ENCODE peak calls at places on chromosome 21, in ten cellular contexts. T, J, X, P, H, R, C, N, M and W are unnamed samples.

GRCh38 chr21:26719750-26720149 is 125.5 kb downstream of the ADAMTS1 start:
- DNase-seq in M (no peak), R (no peak), X (no peak), T (no peak), H (no peak), C (no peak), J (no peak), N (no peak), P (no peak), W (no peak)

GRCh38 chr21:38323721-38324591 is 67.2 kb downstream of the KCNJ15 start:
- DNase-seq in T (no peak), X (no peak), P (no peak), M (peak), C (no peak), R (peak), H (no peak), N (no peak), J (no peak), W (no peak)

GRCh38 chr21:28374881-28375280 is 617.8 kb downstream of the LTN1 start:
- DNase-seq in M (no peak), T (no peak), P (no peak), C (no peak), X (no peak), J (no peak), N (no peak), R (no peak), H (no peak), W (no peak)

GRCh38 chr21:35508389-35508888 is 459.3 kb upstream of the RUNX1 start:
- DNase-seq in P (no peak), H (no peak), R (peak), T (no peak), J (no peak), N (peak), X (no peak), M (peak), C (no peak), W (peak)

GRCh38 chr21:44288251-44289110 is 2.8 kb downstream of the AIRE start:
- DNase-seq in X (no peak), H (no peak), M (no peak), C (no peak), T (no peak), N (no peak), J (no peak), P (no peak), R (no peak), W (no peak)

GRCh38 chr21:17613242-17613676 is 558 bp upstream of the BTG3 start:
- DNase-seq in J (no peak), T (no peak), R (no peak), P (no peak), N (peak), H (no peak), M (no peak), X (no peak), C (no peak), W (no peak)

GRCh38 chr21:32844653-32845443 is 73.3 kb upstream of the PAXBP1 start:
- DNase-seq in P (no peak), N (peak), C (no peak), X (no peak), H (no peak), J (no peak), T (no peak), R (peak), M (no peak), W (no peak)

GRCh38 chr21:45448810-45449657 is 44.1 kb downstream of the COL18A1 start:
- DNase-seq in C (no peak), M (no peak), R (no peak), J (no peak), T (no peak), H (no peak), N (no peak), X (no peak), P (peak), W (peak)

GRCh38 chr21:34807881-34808568 is 139.2 kb downstream of the CLIC6 start:
- DNase-seq in T (peak), R (peak), J (no peak), H (peak), C (peak), X (peak), M (peak), N (peak), P (peak), W (no peak)

GRCh38 chr21:42666023-42666747 is 12.8 kb downstream of the PDE9A start:
- DNase-seq in P (no peak), H (no peak), N (peak), X (no peak), C (no peak), J (peak), T (no peak), M (no peak), R (no peak), W (no peak)

GRCh38 chr21:15028186-15028585 is 36.6 kb downstream of the NRIP1 start:
- DNase-seq in J (no peak), T (no peak), X (no peak), N (no peak), H (no peak), P (no peak), M (no peak), R (no peak), C (no peak), W (no peak)

GRCh38 chr21:45505416-45506021 is 36.7 kb downstream of the SLC19A1 start:
- DNase-seq in C (no peak), P (peak), T (no peak), J (no peak), H (no peak), M (no peak), N (no peak), R (no peak), X (no peak), W (peak)

GRCh38 chr21:38306833-38307232 is 50.0 kb downstream of the KCNJ15 start:
- DNase-seq in R (peak), X (no peak), T (no peak), J (no peak), N (no peak), M (peak), H (no peak), P (no peak), C (no peak), W (no peak)

GRCh38 chr21:27564684-27565280 is 597.9 kb upstream of the ADAMTS5 start:
- DNase-seq in J (no peak), N (peak), T (no peak), M (peak), X (no peak), P (no peak), C (no peak), H (no peak), R (peak), W (peak)

GRCh38 chr21:45093064-45093532 is 18.7 kb downstream of the ADARB1 start:
- DNase-seq in T (no peak), C (no peak), H (no peak), P (no peak), R (no peak), N (no peak), J (peak), X (no peak), M (no peak), W (no peak)

GRCh38 chr21:17775431-17776126 is 43.6 kb downstream of the C21orf91 start:
- DNase-seq in J (peak), P (peak), R (no peak), H (peak), T (peak), M (no peak), C (peak), X (no peak), N (no peak), W (no peak)

GRCh38 chr21:41508415-41509205 is 652 bp upstream of the TMPRSS2 start:
- DNase-seq in X (no peak), N (no peak), H (no peak), M (no peak), C (no peak), J (no peak), P (no peak), T (no peak), R (no peak), W (no peak)

GRCh38 chr21:31397515-31397926 is 53.5 kb upstream of the TIAM1 start:
- DNase-seq in M (no peak), P (no peak), H (no peak), J (no peak), N (no peak), R (no peak), X (no peak), C (no peak), T (no peak), W (no peak)

GRCh38 chr21:44368711-44369446 is 15.5 kb downstream of the TRPM2 start:
- DNase-seq in C (no peak), T (no peak), J (no peak), N (no peak), R (no peak), X (no peak), H (no peak), P (peak), M (no peak), W (no peak)

GRCh38 chr21:41342035-41342434 is 19.8 kb upstream of the MX2 start:
- DNase-seq in C (no peak), J (no peak), H (no peak), M (no peak), P (no peak), N (no peak), X (no peak), T (no peak), R (no peak), W (no peak)

GRCh38 chr21:41763996-41764395 is 2.9 kb downstream of the RIPK4 start:
- DNase-seq in T (no peak), X (no peak), C (no peak), M (no peak), R (no peak), P (no peak), H (no peak), J (no peak), N (no peak), W (no peak)

GRCh38 chr21:45471229-45472052 is 66.5 kb downstream of the COL18A1 start:
- DNase-seq in T (no peak), X (peak), P (no peak), H (no peak), M (peak), C (no peak), R (peak), J (no peak), N (peak), W (peak)

GRCh38 chr21:45590726-45591618 is 48.7 kb upstream of the SLC19A1 start:
- DNase-seq in T (peak), R (no peak), N (no peak), J (peak), M (no peak), H (no peak), C (no peak), P (peak), X (no peak), W (peak)

GRCh38 chr21:46618738-46619369 is 14.0 kb upstream of the S100B start:
- DNase-seq in H (no peak), P (no peak), X (no peak), J (no peak), N (no peak), T (no peak), C (no peak), R (no peak), M (no peak), W (no peak)

GRCh38 chr21:16863541-16863940 is 649.3 kb upstream of the CXADR start:
- DNase-seq in M (no peak), H (no peak), T (no peak), R (no peak), C (no peak), N (no peak), J (no peak), P (no peak), X (no peak), W (no peak)

GRCh38 chr21:19684328-19684727 is 1280.7 kb upstream of the TMPRSS15 start:
- DNase-seq in H (no peak), M (no peak), C (no peak), P (no peak), R (no peak), J (no peak), T (no peak), X (no peak), N (no peak), W (no peak)

GRCh38 chr21:41584603-41585176 is 76.7 kb upstream of the TMPRSS2 start:
- DNase-seq in R (no peak), X (no peak), C (no peak), N (no peak), T (no peak), J (no peak), H (no peak), M (no peak), P (no peak), W (no peak)

GRCh38 chr21:36804867-36805611 is 106.1 kb downstream of the SIM2 start:
- DNase-seq in M (no peak), C (no peak), N (no peak), P (no peak), X (no peak), R (no peak), T (no peak), H (no peak), J (no peak), W (no peak)

GRCh38 chr21:40386981-40387380 is 460.0 kb downstream of the DSCAM start:
- DNase-seq in R (no peak), M (no peak), C (no peak), T (no peak), H (no peak), N (no peak), J (no peak), P (no peak), X (no peak), W (no peak)

GRCh38 chr21:45011911-45012660 is 62.3 kb upstream of the ADARB1 start:
- DNase-seq in X (peak), M (peak), H (no peak), T (no peak), N (peak), R (peak), P (peak), C (no peak), J (no peak), W (peak)

GRCh38 chr21:27407296-27407695 is 440.4 kb upstream of the ADAMTS5 start:
- DNase-seq in X (no peak), H (no peak), C (no peak), M (no peak), R (no peak), N (no peak), P (no peak), T (no peak), J (no peak), W (no peak)

GRCh38 chr21:37153935-37154350 is 80.9 kb downstream of the TTC3 start:
- DNase-seq in X (no peak), N (no peak), R (no peak), H (no peak), T (no peak), C (no peak), J (no peak), M (no peak), P (no peak), W (peak)

GRCh38 chr21:15687208-15687607 is 42.6 kb upstream of the USP25 start:
- DNase-seq in P (no peak), C (no peak), J (no peak), H (no peak), X (no peak), M (no peak), N (no peak), T (no peak), R (peak), W (no peak)